ENCODE peak calls at places on chromosomes 1 and 21, in five cellular contexts. Y is K562, O is H1, Z is GM12878, J is HepG2. Q is an unnamed sample.

GRCh38 chr1:53946252-53947171 is at the start of gene LRRC42:
- DNase-seq in Y (peak), O (no peak), Z (no peak), J (no peak), Q (no peak)

GRCh38 chr1:82091729-82092128 is 291.0 kb downstream of the ADGRL2 start:
- DNase-seq in Y (no peak), O (no peak), Z (no peak), J (no peak), Q (no peak)

GRCh38 chr21:42554251-42554937 is 40.7 kb downstream of the SLC37A1 start:
- DNase-seq in Y (no peak), O (no peak), Z (no peak), J (no peak), Q (no peak)

GRCh38 chr1:147726161-147726560 is 34.2 kb downstream of the GJA5 start:
- DNase-seq in Y (no peak), O (no peak), Z (no peak), J (no peak), Q (no peak)

GRCh38 chr1:208868554-208868953 is 624.4 kb upstream of the PLXNA2 start:
- DNase-seq in Y (no peak), O (no peak), Z (no peak), J (no peak), Q (no peak)

GRCh38 chr1:198278922-198279321 is 122.1 kb downstream of the NEK7 start:
- DNase-seq in Y (no peak), O (no peak), Z (no peak), J (no peak), Q (no peak)

GRCh38 chr1:150548632-150549495 is at the start of gene ADAMTSL4:
- DNase-seq in Y (peak), O (no peak), Z (no peak), J (no peak), Q (no peak)

GRCh38 chr1:169795687-169796086 is 980 bp upstream of the METTL18 start:
- DNase-seq in Y (peak), O (no peak), Z (no peak), J (no peak), Q (no peak)

GRCh38 chr1:173914366-173914871 is 2.7 kb downstream of the SERPINC1 start:
- DNase-seq in Y (peak), O (peak), Z (no peak), J (peak), Q (peak)

GRCh38 chr1:214506972-214507431 is 44.4 kb downstream of the PTPN14 start:
- DNase-seq in Y (no peak), O (no peak), Z (no peak), J (peak), Q (peak)

GRCh38 chr1:146036990-146037646 is 15.6 kb upstream of the HJV start:
- DNase-seq in Y (peak), O (peak), Z (peak), J (peak), Q (peak)

GRCh38 chr1:117051224-117052064 is 8.7 kb upstream of the TTF2 start:
- DNase-seq in Y (peak), O (no peak), Z (peak), J (no peak), Q (no peak)

GRCh38 chr1:221759436-221759835 is 17.5 kb upstream of the DUSP10 start:
- DNase-seq in Y (no peak), O (no peak), Z (no peak), J (no peak), Q (no peak)

GRCh38 chr1:48823161-48823560 is 46.5 kb upstream of the BEND5 start:
- DNase-seq in Y (no peak), O (no peak), Z (no peak), J (no peak), Q (no peak)

GRCh38 chr1:155062702-155063411 is 683 bp upstream of the EFNA4 start:
- DNase-seq in Y (peak), O (peak), Z (no peak), J (peak), Q (no peak)

GRCh38 chr1:204653590-204654340 is 31.8 kb downstream of the LRRN2 start:
- DNase-seq in Y (no peak), O (no peak), Z (no peak), J (no peak), Q (no peak)

GRCh38 chr1:171772312-171772711 is 9.1 kb upstream of the METTL13 start:
- DNase-seq in Y (no peak), O (no peak), Z (no peak), J (no peak), Q (no peak)

GRCh38 chr1:230690101-230690500 is 23.8 kb downstream of the AGT start:
- DNase-seq in Y (no peak), O (no peak), Z (no peak), J (no peak), Q (no peak)

GRCh38 chr1:43464840-43465693 is 11.3 kb upstream of the HYI start:
- DNase-seq in Y (no peak), O (no peak), Z (no peak), J (peak), Q (no peak)

GRCh38 chr1:185017338-185017737 is 28.0 kb upstream of the RNF2 start:
- DNase-seq in Y (peak), O (no peak), Z (no peak), J (no peak), Q (peak)

GRCh38 chr1:110948038-110948810 is 15.5 kb downstream of the LRIF1 start:
- DNase-seq in Y (no peak), O (no peak), Z (no peak), J (no peak), Q (no peak)

GRCh38 chr1:70043806-70044205 is 161.6 kb downstream of the LRRC40 start:
- DNase-seq in Y (peak), O (no peak), Z (no peak), J (no peak), Q (no peak)

GRCh38 chr1:9809122-9809521 is 14.6 kb downstream of the CLSTN1 start:
- DNase-seq in Y (peak), O (no peak), Z (no peak), J (no peak), Q (no peak)

GRCh38 chr1:197775282-197776262 is at the start of gene DENND1B:
- DNase-seq in Y (peak), O (peak), Z (no peak), J (peak), Q (peak)

GRCh38 chr1:65001238-65001792 is 35.0 kb upstream of the JAK1 start:
- DNase-seq in Y (peak), O (peak), Z (no peak), J (no peak), Q (no peak)

GRCh38 chr1:162700131-162700530 is 67.9 kb downstream of the DDR2 start:
- DNase-seq in Y (no peak), O (no peak), Z (no peak), J (no peak), Q (no peak)

GRCh38 chr1:241532173-241532553 is at the start of gene KMO:
- DNase-seq in Y (peak), O (no peak), Z (no peak), J (no peak), Q (no peak)

GRCh38 chr1:160836981-160837557 is 25.6 kb downstream of the CD244 start:
- DNase-seq in Y (no peak), O (no peak), Z (no peak), J (no peak), Q (no peak)

GRCh38 chr1:228445867-228446584 is 29.4 kb upstream of the TRIM17 start:
- DNase-seq in Y (no peak), O (peak), Z (no peak), J (no peak), Q (no peak)

GRCh38 chr1:245748246-245748645 is 593.5 kb downstream of the KIF26B start:
- DNase-seq in Y (no peak), O (no peak), Z (no peak), J (no peak), Q (no peak)

GRCh38 chr1:63662056-63662836 is 69.0 kb downstream of the PGM1 start:
- DNase-seq in Y (no peak), O (no peak), Z (no peak), J (no peak), Q (peak)

GRCh38 chr1:231844986-231845502 is 218.5 kb downstream of the DISC1 start:
- DNase-seq in Y (no peak), O (no peak), Z (no peak), J (no peak), Q (no peak)

GRCh38 chr1:79825551-79825950 is 819.0 kb upstream of the ADGRL4 start:
- DNase-seq in Y (no peak), O (no peak), Z (no peak), J (no peak), Q (no peak)

GRCh38 chr1:9145714-9146113 is 16.8 kb upstream of the GPR157 start:
- DNase-seq in Y (no peak), O (no peak), Z (no peak), J (no peak), Q (no peak)

GRCh38 chr1:169711469-169712308 is at the start of gene SELL:
- DNase-seq in Y (peak), O (peak), Z (peak), J (peak), Q (peak)

GRCh38 chr1:95321516-95321915 is 87.5 kb downstream of the RWDD3 start:
- DNase-seq in Y (no peak), O (no peak), Z (no peak), J (no peak), Q (no peak)

GRCh38 chr1:155173478-155174333 is at the start of gene TRIM46:
- DNase-seq in Y (peak), O (peak), Z (no peak), J (no peak), Q (no peak)

GRCh38 chr1:90835661-90836344 is 118.7 kb upstream of the BARHL2 start:
- DNase-seq in Y (no peak), O (peak), Z (no peak), J (no peak), Q (no peak)
- TF ChIP-seq EZH2 in Y (no peak), O (peak), Z (no peak), J (no peak), Q (no peak)

GRCh38 chr21:21290751-21291150 is 292.5 kb downstream of the NCAM2 start:
- DNase-seq in Y (no peak), O (no peak), Z (no peak), J (no peak), Q (no peak)
- H3K27ac ChIP-seq in Y (no peak), O (no peak), Z (no peak), J (no peak), Q (no peak)

DNA sequence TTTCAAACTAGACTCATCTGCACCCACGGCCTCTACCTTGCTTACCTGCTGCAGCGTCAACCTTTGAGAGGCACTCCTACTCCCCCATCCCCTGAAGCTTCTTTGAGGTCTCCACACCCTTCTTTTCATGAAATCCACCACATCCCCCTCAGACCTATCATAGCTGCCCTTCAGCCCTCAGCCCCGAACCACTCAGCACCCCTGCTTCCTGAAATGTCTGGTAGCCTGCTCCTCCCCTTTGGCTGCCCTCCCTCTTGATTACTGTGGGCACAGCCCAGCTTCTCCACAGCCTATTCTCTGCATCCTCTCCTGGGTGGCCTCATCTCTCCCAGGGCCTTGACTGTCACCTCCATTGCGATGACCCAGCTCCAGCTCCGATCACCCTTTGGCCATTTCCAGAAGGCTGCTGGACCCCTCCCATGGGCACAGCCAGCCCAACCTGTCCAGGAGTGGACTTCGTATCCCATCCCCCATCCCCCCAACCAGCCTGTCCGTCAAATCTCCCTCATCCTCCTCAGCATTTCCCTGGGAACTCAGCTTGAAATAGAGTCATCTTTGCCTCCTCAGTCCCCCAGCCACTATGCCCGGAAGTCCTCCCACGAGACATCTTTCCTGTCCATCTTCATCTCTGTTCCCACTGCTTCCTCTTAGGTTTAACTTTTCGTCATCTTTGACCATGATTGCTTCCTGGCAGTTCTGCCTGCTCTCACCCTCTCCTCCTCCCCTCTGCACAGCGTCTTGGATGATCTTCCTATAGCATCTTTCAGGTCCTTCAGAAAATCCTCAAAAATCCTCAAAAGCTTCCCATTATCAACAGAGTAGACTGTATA is 6.1 kb upstream of the ADORA1 start:
- DNase-seq in Y (no peak), O (peak), Z (no peak), J (no peak), Q (no peak)
- TF ChIP-seq CEBPB in Y (no peak), O (no peak), Z (no peak), J (no peak), Q (no peak)

DNA sequence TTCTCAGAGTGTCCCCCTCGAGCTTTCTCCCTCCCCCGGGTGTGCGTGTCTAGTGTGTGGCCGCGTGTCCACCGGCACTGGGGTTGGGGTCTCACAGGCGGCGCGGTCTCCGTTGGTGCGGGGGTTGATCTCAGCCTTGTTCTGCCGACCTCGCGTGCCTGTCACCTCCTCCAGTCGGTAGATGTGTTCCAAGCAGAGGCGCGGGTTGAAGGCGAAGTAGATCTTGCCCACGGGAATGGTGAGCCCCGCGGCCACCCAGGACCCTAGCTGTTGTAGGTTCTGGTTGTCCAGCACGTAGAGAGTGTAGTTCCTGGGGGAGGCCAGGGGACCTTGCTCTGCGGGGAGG is 9.8 kb downstream of the INSRR start:
- DNase-seq in Y (no peak), O (no peak), Z (no peak), J (no peak), Q (no peak)
- TF ChIP-seq EZH2 in Y (no peak), O (peak), Z (no peak), J (no peak), Q (no peak)

DNA sequence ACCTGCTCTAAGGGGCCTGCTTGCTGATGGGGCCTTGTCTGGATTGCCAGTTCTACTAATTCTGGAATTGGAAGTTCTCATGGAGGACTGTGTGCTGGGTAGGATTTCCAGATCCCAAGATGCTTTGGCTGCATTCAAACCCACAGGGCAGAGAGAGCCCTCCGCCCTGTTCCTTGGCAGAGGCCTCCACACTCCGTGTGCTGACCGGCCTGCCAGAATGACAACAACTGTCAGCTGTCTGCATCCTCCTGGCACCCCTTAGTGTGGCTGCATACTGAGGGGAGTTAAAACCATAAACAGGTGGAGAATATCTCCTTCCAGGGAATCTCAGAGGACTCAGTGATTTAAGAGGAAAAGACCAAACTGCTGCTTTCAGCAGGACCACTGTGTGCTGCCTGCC is 60.7 kb downstream of the ADARB1 start:
- DNase-seq in Y (no peak), O (no peak), Z (no peak), J (no peak), Q (no peak)
- H3K27ac ChIP-seq in Y (no peak), O (no peak), Z (no peak), J (no peak), Q (no peak)

DNA sequence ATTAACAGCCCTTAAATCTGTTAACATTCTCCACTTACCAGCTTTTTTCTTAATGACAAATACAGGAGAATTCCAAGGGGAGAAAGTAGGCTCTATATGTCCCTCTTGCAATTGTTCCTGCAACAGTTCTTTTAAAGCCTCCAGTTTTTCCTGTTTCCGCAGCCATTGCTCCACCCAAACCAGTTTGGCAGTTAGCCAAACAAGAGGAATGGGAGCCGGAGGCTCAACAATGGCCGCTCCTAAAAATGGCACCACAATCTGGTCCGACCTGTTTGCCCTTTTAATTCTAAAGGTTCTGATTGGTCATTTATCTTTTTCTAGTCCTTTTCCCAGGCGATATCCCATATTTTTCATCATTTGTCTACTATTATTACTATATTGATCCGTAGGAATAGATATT is 14.0 kb upstream of the L1TD1 start:
- DNase-seq in Y (no peak), O (no peak), Z (no peak), J (no peak), Q (no peak)
- TF ChIP-seq CEBPB in Y (no peak), O (no peak), Z (no peak), J (no peak), Q (no peak)

GRCh38 chr1:200040516-200041138 is 13.1 kb downstream of the NR5A2 start:
- DNase-seq in Y (no peak), O (peak), Z (no peak), J (peak), Q (no peak)
- TF ChIP-seq EZH2 in Y (peak), O (peak), Z (no peak), J (no peak), Q (no peak)

Q was measured in HCT116.